ENCODE peak calls at places on chromosomes 16 and 17, in six cellular contexts. F is AG04450, Y is kidney, K is suprapubic skin, J is endothelial cell of umbilical vein, O is right cardiac atrium. A is an unnamed sample.
A peak's percentile ranks its signal among the peaks of the same experiment; 100 is the strongest.

GRCh38 chr17:49443862-49444261 is 29.2 kb upstream of the PHB1 start:
- DNase-seq in F (no peak), Y (no peak), K (no peak), J (no peak), O (no peak), A (no peak)

GRCh38 chr17:8839410-8839935 is 28.0 kb downstream of the PIK3R6 start:
- DNase-seq in F (no peak), Y (no peak), K (no peak), J (no peak), O (no peak), A (no peak)

GRCh38 chr16:79261944-79262552 is 338.5 kb downstream of the MAF start:
- DNase-seq in F (no peak), Y (no peak), K (no peak), J (no peak), O (no peak), A (no peak)

GRCh38 chr17:60554377-60554788 is 28.3 kb upstream of the APPBP2 start:
- DNase-seq in F (peak; percentile 70), Y (no peak), K (no peak), J (no peak), O (peak; percentile 26), A (no peak)

GRCh38 chr16:9328386-9328785 is 236.9 kb downstream of the HAPSTR1 start:
- DNase-seq in F (no peak), Y (no peak), K (no peak), J (no peak), O (no peak), A (no peak)

GRCh38 chr17:2025220-2025621 is at the start of gene RTN4RL1:
- DNase-seq in F (no peak), Y (peak; percentile 93), K (peak; percentile 85), J (no peak), O (peak; percentile 77), A (no peak)

GRCh38 chr17:41118721-41119120 is 548 bp upstream of the KRTAP4-11 start:
- DNase-seq in F (no peak), Y (no peak), K (no peak), J (no peak), O (no peak), A (no peak)

GRCh38 chr17:27793168-27793905 is 7.0 kb downstream of the NOS2 start:
- DNase-seq in F (no peak), Y (no peak), K (no peak), J (no peak), O (peak; percentile 35), A (no peak)

GRCh38 chr16:49557070-49557446 is 183.5 kb downstream of the C16orf78 start:
- DNase-seq in F (no peak), Y (no peak), K (no peak), J (no peak), O (no peak), A (no peak)

GRCh38 chr17:77546772-77547201 is 406.0 kb downstream of the SEC14L1 start:
- DNase-seq in F (no peak), Y (no peak), K (no peak), J (no peak), O (no peak), A (peak; percentile 77)

GRCh38 chr16:27924411-27925118 is 138.9 kb downstream of the GSG1L start:
- DNase-seq in F (no peak), Y (no peak), K (no peak), J (no peak), O (no peak), A (no peak)

GRCh38 chr16:64206877-64207276 is 915.0 kb downstream of the CDH11 start:
- DNase-seq in F (no peak), Y (no peak), K (no peak), J (no peak), O (no peak), A (peak; percentile 71)

GRCh38 chr16:79299154-79299799 is 301.3 kb downstream of the MAF start:
- DNase-seq in F (no peak), Y (no peak), K (no peak), J (no peak), O (no peak), A (no peak)

GRCh38 chr17:75823257-75824041 is 20.8 kb downstream of the UNC13D start:
- DNase-seq in F (no peak), Y (peak; percentile 68), K (peak; percentile 78), J (no peak), O (no peak), A (no peak)

GRCh38 chr17:29653995-29654714 is 31.4 kb upstream of the CORO6 start:
- DNase-seq in F (no peak), Y (no peak), K (no peak), J (no peak), O (no peak), A (no peak)

GRCh38 chr16:16080465-16081065 is 131.1 kb downstream of the ABCC1 start:
- DNase-seq in F (no peak), Y (no peak), K (no peak), J (no peak), O (no peak), A (no peak)

GRCh38 chr17:71003736-71004135 is 834.4 kb downstream of the KCNJ2 start:
- DNase-seq in F (no peak), Y (no peak), K (no peak), J (no peak), O (no peak), A (no peak)

GRCh38 chr17:71004413-71004812 is 835.1 kb downstream of the KCNJ2 start:
- DNase-seq in F (no peak), Y (no peak), K (no peak), J (no peak), O (no peak), A (no peak)
- H3K9me3 ChIP-seq in F (no peaks in the 10 kb centered on the region), Y (no peaks in the 10 kb centered on the region), K (no peaks in the 10 kb centered on the region), J (no peaks in the 10 kb centered on the region), O (no peaks in the 10 kb centered on the region), A (no peaks in the 10 kb centered on the region)

GRCh38 chr17:7352910-7353635 is 1.1 kb downstream of the KCTD11 start:
- DNase-seq in F (no peak), Y (peak; percentile 81), K (no peak), J (no peak), O (peak; percentile 28), A (no peak)

GRCh38 chr17:7354262-7354781 is 634 bp upstream of the TMEM95 start:
- DNase-seq in F (no peak), Y (peak; percentile 61), K (no peak), J (no peak), O (no peak), A (no peak)

GRCh38 chr17:7355053-7355452 is at the start of gene TMEM95:
- DNase-seq in F (no peak), Y (peak; percentile 78), K (no peak), J (no peak), O (peak; percentile 64), A (no peak)

GRCh38 chr17:7351665-7352558 is at the start of gene KCTD11:
- DNase-seq in F (peak; percentile 64), Y (peak; percentile 98), K (peak; percentile 93), J (peak; percentile 76), O (peak; percentile 95), A (no peak)

GRCh38 chr17:7352559-7352889 is 562 bp downstream of the KCTD11 start:
- DNase-seq in F (no peak), Y (no peak), K (no peak), J (no peak), O (no peak), A (no peak)
- H3K27ac ChIP-seq in F (peak overlapping the region; percentile 100), Y (peak overlapping the region; percentile 98), K (peak overlapping the region; percentile 97), J (peak overlapping the region; percentile 78), O (peak overlapping the region; percentile 87), A (no peak overlapping the region)

DNA sequence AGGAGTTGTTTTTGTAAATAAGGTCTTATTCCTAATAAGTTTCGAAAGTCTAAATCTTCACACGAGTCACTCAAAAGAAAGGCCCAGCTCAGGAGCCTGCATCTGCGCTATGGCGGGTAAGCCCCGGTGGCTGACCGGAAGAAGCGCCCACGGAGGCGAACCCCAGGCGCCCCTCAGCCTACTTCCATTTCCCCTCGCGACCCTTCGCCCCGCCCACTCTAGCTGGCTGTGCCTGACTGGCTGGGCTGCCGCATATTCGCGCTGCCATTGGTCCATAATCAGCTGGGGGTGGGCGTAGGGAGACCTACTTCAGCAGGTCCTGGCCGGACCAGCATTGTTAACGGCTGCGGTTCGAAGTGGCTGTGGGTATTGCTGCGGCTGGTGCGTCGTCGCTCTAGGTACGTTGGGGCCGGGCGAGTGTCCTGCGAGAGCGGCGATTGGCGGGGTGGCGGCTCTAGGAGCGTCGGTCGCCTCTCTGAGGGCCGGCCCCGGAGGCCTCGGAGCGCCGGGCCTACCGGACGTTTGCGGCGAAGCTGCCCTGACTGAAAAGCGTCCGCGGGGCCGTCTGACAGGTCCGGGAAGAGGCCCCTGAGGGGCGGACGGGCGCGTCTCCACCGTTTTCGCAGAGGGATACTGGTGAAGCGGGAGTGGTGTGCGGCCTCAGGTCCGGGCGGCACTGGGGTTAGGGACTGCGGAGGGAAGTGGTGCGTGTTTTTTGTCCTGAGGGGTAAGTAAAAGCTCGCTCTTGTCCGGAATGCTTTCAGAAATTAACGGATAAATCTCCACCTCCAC is at the start of gene ATF7IP2:
- DNase-seq in F (peak; percentile 59), Y (peak; percentile 95), K (peak; percentile 82), J (peak; percentile 95), O (peak; percentile 93), A (peak; percentile 52)
- H3K9me3 ChIP-seq in F (peaks cover 11% of the 10 kb centered on the region), Y (no peaks in the 10 kb centered on the region), K (no peaks in the 10 kb centered on the region), J (no peaks in the 10 kb centered on the region), O (no peaks in the 10 kb centered on the region), A (peaks cover 3% of the 10 kb centered on the region)

GRCh38 chr16:12739738-12740137 is 63.9 kb downstream of the CPPED1 start:
- DNase-seq in F (no peak), Y (no peak), K (peak; percentile 0), J (no peak), O (no peak), A (no peak)
- H3K27ac ChIP-seq in F (no peak overlapping the region), Y (no peak overlapping the region), K (no peak overlapping the region), J (no peak overlapping the region), O (no peak overlapping the region), A (no peak overlapping the region)

GRCh38 chr16:31916056-31916488 is 42.5 kb downstream of the ZNF267 start:
- DNase-seq in F (no peak), Y (no peak), K (no peak), J (no peak), O (no peak), A (no peak)
- H3K9me3 ChIP-seq in F (peaks cover 25% of the 10 kb centered on the region), Y (peaks cover 65% of the 10 kb centered on the region), K (peaks cover 62% of the 10 kb centered on the region), J (peaks cover 38% of the 10 kb centered on the region), O (peaks cover 23% of the 10 kb centered on the region), A (peaks cover 37% of the 10 kb centered on the region)